ENCODE peak calls at places on chromosomes 3 and 15, in six cellular contexts. One of them, this sample, is unnamed.

GRCh38 chr3:72907851-72908620 is 20.2 kb downstream of the GXYLT2 start:
- DNase-seq in AG10803: peak
- DNase-seq in activated effector memory CD4-positive, alpha-beta T cell treated with anti-CD3 and anti-CD28 coated beads, Interleukin-2, amount 50 U/mL, for 16 hours: no peak
- DNase-seq in Karpas-422: no peak
- DNase-seq in mesendoderm: no peak
- DNase-seq in anterior cingulate cortex: peak
- DNase-seq in this sample: no peak

GRCh38 chr3:172096881-172097420 is 57.6 kb downstream of the FNDC3B start:
- DNase-seq in AG10803: peak
- DNase-seq in mesendoderm: peak
- DNase-seq in anterior cingulate cortex: no peak
- DNase-seq in Karpas-422: no peak
- DNase-seq in activated effector memory CD4-positive, alpha-beta T cell treated with anti-CD3 and anti-CD28 coated beads, Interleukin-2, amount 50 U/mL, for 16 hours: no peak
- DNase-seq in this sample: no peak

GRCh38 chr15:44265757-44266156 is 22.8 kb upstream of the GOLM2 start:
- DNase-seq in anterior cingulate cortex: no peak
- DNase-seq in mesendoderm: no peak
- DNase-seq in AG10803: no peak
- DNase-seq in activated effector memory CD4-positive, alpha-beta T cell treated with anti-CD3 and anti-CD28 coated beads, Interleukin-2, amount 50 U/mL, for 16 hours: no peak
- DNase-seq in Karpas-422: no peak
- DNase-seq in this sample: no peak

GRCh38 chr3:123750209-123750608 is 133.9 kb downstream of the MYLK start:
- DNase-seq in activated effector memory CD4-positive, alpha-beta T cell treated with anti-CD3 and anti-CD28 coated beads, Interleukin-2, amount 50 U/mL, for 16 hours: no peak
- DNase-seq in Karpas-422: no peak
- DNase-seq in AG10803: no peak
- DNase-seq in mesendoderm: no peak
- DNase-seq in anterior cingulate cortex: no peak
- DNase-seq in this sample: no peak

GRCh38 chr3:49689046-49689886 is at the start of the genes MST1 and RNF123:
- DNase-seq in activated effector memory CD4-positive, alpha-beta T cell treated with anti-CD3 and anti-CD28 coated beads, Interleukin-2, amount 50 U/mL, for 16 hours: peak
- DNase-seq in AG10803: peak
- DNase-seq in anterior cingulate cortex: no peak
- DNase-seq in Karpas-422: peak
- DNase-seq in mesendoderm: peak
- DNase-seq in this sample: peak

GRCh38 chr3:196159952-196160804 is 51.0 kb downstream of the ZDHHC19 start:
- DNase-seq in Karpas-422: peak
- DNase-seq in anterior cingulate cortex: no peak
- DNase-seq in mesendoderm: no peak
- DNase-seq in activated effector memory CD4-positive, alpha-beta T cell treated with anti-CD3 and anti-CD28 coated beads, Interleukin-2, amount 50 U/mL, for 16 hours: peak
- DNase-seq in AG10803: peak
- DNase-seq in this sample: no peak

GRCh38 chr15:91801836-91802534 is 51.5 kb upstream of the SLCO3A1 start:
- DNase-seq in activated effector memory CD4-positive, alpha-beta T cell treated with anti-CD3 and anti-CD28 coated beads, Interleukin-2, amount 50 U/mL, for 16 hours: no peak
- DNase-seq in anterior cingulate cortex: no peak
- DNase-seq in Karpas-422: no peak
- DNase-seq in AG10803: no peak
- DNase-seq in mesendoderm: no peak
- DNase-seq in this sample: no peak

GRCh38 chr3:153161138-153161713 is 800 bp upstream of the RAP2B start:
- DNase-seq in anterior cingulate cortex: peak
- DNase-seq in activated effector memory CD4-positive, alpha-beta T cell treated with anti-CD3 and anti-CD28 coated beads, Interleukin-2, amount 50 U/mL, for 16 hours: peak
- DNase-seq in mesendoderm: peak
- DNase-seq in Karpas-422: peak
- DNase-seq in AG10803: peak
- DNase-seq in this sample: peak

GRCh38 chr3:39067286-39067685 is 15.5 kb downstream of the WDR48 start:
- DNase-seq in anterior cingulate cortex: no peak
- DNase-seq in AG10803: peak
- DNase-seq in activated effector memory CD4-positive, alpha-beta T cell treated with anti-CD3 and anti-CD28 coated beads, Interleukin-2, amount 50 U/mL, for 16 hours: no peak
- DNase-seq in Karpas-422: no peak
- DNase-seq in mesendoderm: no peak
- DNase-seq in this sample: no peak

GRCh38 chr3:177203689-177204395 is 6.6 kb upstream of the TBL1XR1 start:
- DNase-seq in Karpas-422: no peak
- DNase-seq in anterior cingulate cortex: no peak
- DNase-seq in AG10803: no peak
- DNase-seq in mesendoderm: no peak
- DNase-seq in activated effector memory CD4-positive, alpha-beta T cell treated with anti-CD3 and anti-CD28 coated beads, Interleukin-2, amount 50 U/mL, for 16 hours: no peak
- DNase-seq in this sample: no peak

GRCh38 chr3:120909602-120909878 is 1.5 kb downstream of the STXBP5L start:
- DNase-seq in AG10803: no peak
- DNase-seq in anterior cingulate cortex: no peak
- DNase-seq in mesendoderm: peak
- DNase-seq in activated effector memory CD4-positive, alpha-beta T cell treated with anti-CD3 and anti-CD28 coated beads, Interleukin-2, amount 50 U/mL, for 16 hours: no peak
- DNase-seq in Karpas-422: no peak
- DNase-seq in this sample: no peak

GRCh38 chr3:143291826-143292447 is 172.4 kb downstream of the CHST2 start:
- DNase-seq in Karpas-422: no peak
- DNase-seq in mesendoderm: no peak
- DNase-seq in AG10803: no peak
- DNase-seq in anterior cingulate cortex: no peak
- DNase-seq in activated effector memory CD4-positive, alpha-beta T cell treated with anti-CD3 and anti-CD28 coated beads, Interleukin-2, amount 50 U/mL, for 16 hours: no peak
- DNase-seq in this sample: no peak

GRCh38 chr15:86125775-86126174 is 46.1 kb downstream of the AGBL1 start:
- DNase-seq in anterior cingulate cortex: no peak
- DNase-seq in activated effector memory CD4-positive, alpha-beta T cell treated with anti-CD3 and anti-CD28 coated beads, Interleukin-2, amount 50 U/mL, for 16 hours: no peak
- DNase-seq in AG10803: no peak
- DNase-seq in Karpas-422: no peak
- DNase-seq in mesendoderm: no peak
- DNase-seq in this sample: no peak

GRCh38 chr3:138687236-138687635 is 78.7 kb downstream of the FAIM start:
- DNase-seq in activated effector memory CD4-positive, alpha-beta T cell treated with anti-CD3 and anti-CD28 coated beads, Interleukin-2, amount 50 U/mL, for 16 hours: no peak
- DNase-seq in anterior cingulate cortex: no peak
- DNase-seq in Karpas-422: peak
- DNase-seq in AG10803: no peak
- DNase-seq in mesendoderm: no peak
- DNase-seq in this sample: no peak

GRCh38 chr3:197599089-197599765 is 43.5 kb upstream of the BDH1 start:
- DNase-seq in mesendoderm: peak
- DNase-seq in anterior cingulate cortex: no peak
- DNase-seq in activated effector memory CD4-positive, alpha-beta T cell treated with anti-CD3 and anti-CD28 coated beads, Interleukin-2, amount 50 U/mL, for 16 hours: peak
- DNase-seq in AG10803: peak
- DNase-seq in Karpas-422: peak
- DNase-seq in this sample: no peak

GRCh38 chr3:73094127-73094526 is 32.7 kb downstream of the EBLN2 start:
- DNase-seq in AG10803: peak
- DNase-seq in mesendoderm: peak
- DNase-seq in activated effector memory CD4-positive, alpha-beta T cell treated with anti-CD3 and anti-CD28 coated beads, Interleukin-2, amount 50 U/mL, for 16 hours: no peak
- DNase-seq in anterior cingulate cortex: no peak
- DNase-seq in Karpas-422: no peak
- DNase-seq in this sample: no peak